ENCODE peak calls at places on chromosomes 4 and X, in five cellular contexts. X, P, N, R and I are unnamed samples.

GRCh38 chrX:53283099-53283498 is 1.7 kb upstream of the IQSEC2 start:
- DNase-seq in X (no peak), P (no peak), N (no peak), R (no peak), I (no peak)

GRCh38 chr4:168480991-168481588 is 798 bp upstream of the DDX60L start:
- DNase-seq in X (peak; percentile 14), P (no peak), N (no peak), R (no peak), I (no peak)

GRCh38 chr4:30116401-30116800 is 603.8 kb upstream of the PCDH7 start:
- DNase-seq in X (no peak), P (no peak), N (no peak), R (no peak), I (no peak)

GRCh38 chrX:86061407-86061806 is 14.0 kb upstream of the CHM start:
- DNase-seq in X (no peak), P (no peak), N (no peak), R (no peak), I (no peak)

GRCh38 chrX:30612250-30612655 is 34.7 kb upstream of the TASL start:
- DNase-seq in X (no peak), P (no peak), N (no peak), R (no peak), I (no peak)

GRCh38 chrX:40474205-40474626 is 106.6 kb upstream of the ATP6AP2 start:
- DNase-seq in X (peak; percentile 3), P (no peak), N (peak; percentile 33), R (no peak), I (no peak)

GRCh38 chr4:138310991-138311390 is 68.8 kb upstream of the SLC7A11 start:
- DNase-seq in X (no peak), P (no peak), N (no peak), R (no peak), I (no peak)

GRCh38 chrX:68910743-68911142 is 81.9 kb downstream of the EFNB1 start:
- DNase-seq in X (no peak), P (no peak), N (no peak), R (no peak), I (no peak)

GRCh38 chr4:35802644-35803043 is 441.7 kb downstream of the ARAP2 start:
- DNase-seq in X (no peak), P (no peak), N (no peak), R (no peak), I (no peak)

GRCh38 chr4:174739576-174739975 is 89.5 kb downstream of the GLRA3 start:
- DNase-seq in X (no peak), P (no peak), N (no peak), R (no peak), I (no peak)

GRCh38 chrX:70219938-70220764 is 14.3 kb upstream of the AWAT1 start:
- DNase-seq in X (peak; percentile 12), P (no peak), N (no peak), R (peak; percentile 13), I (no peak)

GRCh38 chrX:129706395-129707072 is 32.2 kb upstream of the XPNPEP2 start:
- DNase-seq in X (peak; percentile 42), P (no peak), N (peak; percentile 82), R (no peak), I (no peak)

GRCh38 chr4:76765473-76766183 is 132.3 kb downstream of the SOWAHB start:
- DNase-seq in X (no peak), P (no peak), N (no peak), R (no peak), I (no peak)

GRCh38 chr4:179831274-179831673 is 2389.0 kb upstream of the AGA start:
- DNase-seq in X (no peak), P (no peak), N (no peak), R (no peak), I (no peak)

GRCh38 chrX:51876441-51876840 is 17.0 kb upstream of the MAGED1 start:
- DNase-seq in X (no peak), P (no peak), N (no peak), R (no peak), I (no peak)

GRCh38 chr4:38819569-38819968 is 15.0 kb upstream of the TLR1 start:
- DNase-seq in X (no peak), P (no peak), N (no peak), R (no peak), I (no peak)

GRCh38 chrX:107146670-107147069 is 28.0 kb upstream of the RBM41 start:
- DNase-seq in X (no peak), P (no peak), N (no peak), R (no peak), I (no peak)

GRCh38 chr4:134691915-134692314 is 490.3 kb upstream of the PABPC4L start:
- DNase-seq in X (no peak), P (no peak), N (no peak), R (no peak), I (no peak)

GRCh38 chrX:130916636-130917422 is 13.8 kb upstream of the ENOX2 start:
- DNase-seq in X (peak; percentile 9), P (no peak), N (peak; percentile 40), R (no peak), I (no peak)

GRCh38 chr4:182212211-182212761 is 30.9 kb upstream of the TENM3 start:
- DNase-seq in X (no peak), P (no peak), N (no peak), R (no peak), I (no peak)

GRCh38 chr4:165384608-165385007 is 5.8 kb downstream of the CPE start:
- DNase-seq in X (no peak), P (no peak), N (no peak), R (no peak), I (no peak)

GRCh38 chr4:101419324-101420135 is 72.2 kb upstream of the PPP3CA start:
- DNase-seq in X (peak; percentile 5), P (no peak), N (no peak), R (no peak), I (no peak)

GRCh38 chr4:15870079-15870478 is 68.5 kb downstream of the FGFBP1 start:
- DNase-seq in X (no peak), P (no peak), N (no peak), R (no peak), I (no peak)

GRCh38 chr4:19327364-19327763 is 924.3 kb upstream of the SLIT2 start:
- DNase-seq in X (no peak), P (no peak), N (no peak), R (no peak), I (no peak)

GRCh38 chr4:19329077-19329476 is 922.6 kb upstream of the SLIT2 start:
- DNase-seq in X (no peak), P (no peak), N (no peak), R (no peak), I (no peak)

GRCh38 chr4:19324175-19324574 is 927.5 kb upstream of the SLIT2 start:
- DNase-seq in X (no peak), P (no peak), N (no peak), R (no peak), I (no peak)

DNA sequence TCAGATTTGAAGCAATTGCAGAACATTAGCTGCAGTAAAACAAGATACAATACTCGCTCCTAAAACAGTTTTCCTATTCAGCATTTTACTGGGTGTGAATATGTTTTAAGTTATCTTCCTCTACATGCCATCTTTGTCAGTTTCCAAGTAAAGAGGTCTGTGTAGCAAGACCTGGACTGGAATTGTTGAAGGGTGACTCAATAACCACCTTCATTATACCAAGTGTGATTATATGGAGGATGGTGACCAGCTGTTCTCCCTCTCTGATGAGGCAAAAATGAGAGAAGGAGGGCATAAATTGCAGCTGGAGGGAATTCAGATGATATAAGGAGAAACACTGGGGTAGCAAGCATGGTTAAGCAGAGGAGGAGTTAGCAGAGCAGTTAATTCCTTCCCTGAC is 922.1 kb upstream of the SLIT2 start:
- DNase-seq in X (no peak), P (no peak), N (no peak), R (no peak), I (no peak)
- H3K9me3 ChIP-seq in X (no peaks in the 10 kb centered on the region), P (no peaks in the 10 kb centered on the region), N (no peaks in the 10 kb centered on the region), R (no peaks in the 10 kb centered on the region), I (no peaks in the 10 kb centered on the region)

GRCh38 chr4:79247695-79248394 is 78.0 kb downstream of the NAA11 start:
- DNase-seq in X (no peak), P (no peak), N (no peak), R (no peak), I (no peak)

GRCh38 chr4:79237836-79238235 is 88.0 kb downstream of the NAA11 start:
- DNase-seq in X (no peak), P (no peak), N (no peak), R (no peak), I (no peak)

DNA sequence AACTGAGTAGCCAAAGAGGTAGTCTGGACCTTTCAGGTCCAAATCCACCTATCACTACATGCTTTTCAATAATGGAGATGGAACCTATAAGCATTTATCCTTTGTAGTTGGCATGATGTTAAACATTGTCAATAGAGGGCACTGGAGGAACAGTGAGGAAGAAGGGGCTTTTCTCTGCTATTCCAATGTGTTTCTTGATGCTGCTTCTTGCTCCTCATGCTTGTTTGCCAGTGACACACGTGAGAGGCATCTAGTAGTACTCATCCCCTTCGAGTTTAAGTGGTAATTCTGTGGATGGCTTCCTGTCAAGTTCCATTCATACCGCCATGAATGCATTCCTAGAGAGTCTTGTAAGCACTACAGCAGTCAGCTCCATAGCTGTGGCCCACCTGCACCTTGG is 84.0 kb downstream of the NAA11 start:
- DNase-seq in X (no peak), P (no peak), N (no peak), R (no peak), I (no peak)
- TF ChIP-seq CTCF in X (no peak), P (no peak), N (peak; percentile 10), R (no peak), I (no peak)

DNA sequence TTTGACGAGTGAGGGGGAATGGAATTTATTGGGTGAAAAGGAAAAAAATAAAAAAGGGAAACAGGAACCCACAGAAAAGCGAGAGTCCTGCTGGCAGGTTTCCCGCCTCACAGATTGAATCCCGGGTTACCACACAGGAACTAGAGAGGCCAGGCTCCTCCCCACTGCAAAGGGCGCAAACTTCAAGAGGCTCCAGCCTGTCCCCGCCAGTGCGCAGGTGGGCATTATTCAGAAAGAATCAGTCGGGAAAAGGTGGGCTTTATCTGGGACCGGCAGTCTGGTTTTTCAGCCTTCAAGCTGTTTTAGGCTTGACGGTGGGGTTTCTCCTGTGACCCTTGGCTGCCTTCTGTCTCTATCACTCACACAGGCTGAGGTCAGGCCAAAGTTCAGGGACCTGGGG is 1496.8 kb downstream of the RPA4 start:
- DNase-seq in X (no peak), P (no peak), N (no peak), R (no peak), I (no peak)
- H3K9me3 ChIP-seq in X (peaks cover 4% of the 10 kb centered on the region), P (peaks cover 7% of the 10 kb centered on the region), N (no peaks in the 10 kb centered on the region), R (peaks cover 12% of the 10 kb centered on the region), I (peaks cover 30% of the 10 kb centered on the region)

DNA sequence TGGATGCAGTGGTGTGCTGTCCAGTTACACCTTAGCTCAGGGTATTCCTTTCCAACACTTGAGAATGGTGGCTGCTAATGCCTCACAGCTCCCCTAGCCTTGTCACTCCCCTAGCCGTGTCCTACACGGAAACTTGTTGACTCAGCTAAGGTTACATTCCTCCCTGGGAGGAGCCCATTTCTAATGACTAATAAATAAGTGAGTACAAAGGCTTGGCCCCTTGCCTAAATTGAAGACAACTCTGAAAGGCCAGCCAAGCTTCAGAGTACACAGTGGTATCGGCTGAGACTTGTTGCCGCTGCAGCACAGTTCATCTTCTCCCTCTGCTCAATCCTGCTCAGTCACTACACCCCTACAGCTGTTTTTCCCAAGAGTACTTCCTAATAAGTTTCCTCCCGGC is 21.2 kb upstream of the SLC25A31 start:
- DNase-seq in X (peak; percentile 15), P (no peak), N (no peak), R (no peak), I (no peak)
- TF ChIP-seq CTCF in X (no peak), P (no peak), N (no peak), R (no peak), I (no peak)